ENCODE peak calls at places on chromosomes 7 and 10, in nine cellular contexts. A, T, Y, C, I, M, W, J and Q are unnamed samples.

GRCh38 chr10:70186571-70186970 is 16.3 kb upstream of the SAR1A start:
- DNase-seq in J (no peak), A (peak; percentile 55), Y (no peak), M (no peak), C (no peak), W (no peak), I (no peak), T (no peak), Q (no peak)

GRCh38 chr10:75418712-75419111 is 12.7 kb upstream of the LRMDA start:
- DNase-seq in I (no peak), A (no peak), T (no peak), J (no peak), M (no peak), C (no peak), W (no peak), Y (no peak), Q (no peak)

GRCh38 chr10:48880016-48880705 is 59.5 kb downstream of the LRRC18 start:
- DNase-seq in C (no peak), J (no peak), W (no peak), I (peak; percentile 18), A (no peak), T (no peak), M (no peak), Y (no peak), Q (no peak)

GRCh38 chr10:14022954-14023353 is 307.8 kb downstream of the FRMD4A start:
- DNase-seq in T (no peak), J (no peak), C (no peak), W (no peak), A (peak; percentile 84), I (no peak), Y (no peak), M (no peak), Q (no peak)

GRCh38 chr10:129892571-129893045 is 71.5 kb downstream of the EBF3 start:
- DNase-seq in Y (no peak), A (peak; percentile 52), C (no peak), I (no peak), W (no peak), J (no peak), T (no peak), M (peak; percentile 24), Q (no peak)

GRCh38 chr10:62577666-62578291 is 203.6 kb downstream of the ZNF365 start:
- DNase-seq in Y (peak; percentile 85), I (no peak), T (no peak), C (no peak), J (no peak), A (peak; percentile 72), M (no peak), W (no peak), Q (no peak)

GRCh38 chr7:129222064-129222463 is 2.8 kb upstream of the AHCYL2 start:
- DNase-seq in W (no peak), J (no peak), I (no peak), C (no peak), Y (no peak), T (no peak), M (no peak), A (peak; percentile 17), Q (no peak)

GRCh38 chr7:2412587-2413201 is 9.3 kb downstream of the CHST12 start:
- DNase-seq in Y (no peak), T (no peak), A (peak; percentile 27), I (no peak), M (no peak), J (no peak), C (no peak), W (no peak), Q (no peak)

GRCh38 chr10:77248104-77248503 is 389.5 kb downstream of the KCNMA1 start:
- DNase-seq in J (no peak), W (no peak), C (no peak), T (peak; percentile 59), Y (no peak), A (no peak), I (peak; percentile 31), M (no peak), Q (no peak)

GRCh38 chr7:75937958-75938786 is 23.2 kb downstream of the POR start:
- DNase-seq in I (peak; percentile 23), A (peak; percentile 88), Y (peak; percentile 87), C (peak; percentile 84), J (no peak), W (peak; percentile 78), T (no peak), M (peak; percentile 75), Q (peak; percentile 89)

GRCh38 chr7:98324782-98325181 is 43.3 kb downstream of the BRI3 start:
- DNase-seq in Y (no peak), J (no peak), W (peak; percentile 17), T (no peak), I (no peak), A (no peak), C (no peak), M (no peak), Q (no peak)

GRCh38 chr10:24432478-24433416 is 223.8 kb downstream of the KIAA1217 start:
- DNase-seq in Y (no peak), C (no peak), M (no peak), J (no peak), T (no peak), W (no peak), I (no peak), A (no peak), Q (no peak)

GRCh38 chr7:31318308-31318707 is 22.2 kb downstream of the NEUROD6 start:
- DNase-seq in C (no peak), J (no peak), M (no peak), T (no peak), A (no peak), W (no peak), Y (no peak), I (no peak), Q (no peak)

DNA sequence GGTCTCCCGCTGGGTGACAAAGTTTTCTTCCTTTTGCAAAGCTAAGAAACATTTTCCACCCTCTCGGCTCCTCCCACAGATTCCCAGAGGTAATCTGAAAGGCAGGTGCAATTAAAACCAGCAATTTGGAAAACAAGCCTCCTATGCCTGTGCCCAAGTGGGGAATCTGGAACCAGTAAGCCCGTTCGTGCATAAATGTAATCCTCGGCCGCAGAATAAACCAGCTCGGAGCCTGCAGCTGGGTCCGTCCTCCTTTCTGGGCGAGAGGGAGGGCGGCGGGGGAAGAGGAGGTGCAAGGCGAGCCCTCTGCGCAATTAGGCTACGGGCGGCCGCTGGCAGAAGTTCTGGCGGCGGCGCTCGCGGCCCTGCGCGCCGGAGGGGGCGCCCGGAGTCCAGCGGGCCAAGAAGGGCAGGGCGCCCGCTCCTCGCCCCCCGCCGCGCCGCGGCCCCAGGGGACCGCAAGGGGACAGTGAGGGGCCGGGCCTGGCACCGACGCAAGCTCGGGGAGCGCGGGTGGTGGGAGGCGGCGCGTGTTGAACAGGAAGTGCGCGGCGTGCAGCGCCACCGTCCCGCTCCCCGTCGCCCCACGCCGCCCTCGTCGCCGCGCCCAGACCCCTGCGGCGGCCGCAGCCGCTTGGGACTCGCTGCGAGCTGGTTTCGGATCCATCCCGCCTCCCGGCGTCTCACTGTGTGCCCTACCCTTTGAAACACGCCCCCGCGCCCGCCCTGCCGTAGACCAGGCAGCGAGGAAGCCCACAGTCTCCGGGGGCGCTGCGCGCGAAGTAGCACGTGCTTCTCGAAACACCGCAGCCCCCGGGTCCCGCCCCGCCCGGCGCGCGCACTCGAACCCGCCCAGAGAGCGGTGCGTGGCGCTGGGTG is at the start of gene PRKAG2:
- DNase-seq in M (peak; percentile 59), Y (no peak), I (peak; percentile 82), C (no peak), A (peak; percentile 25), W (peak; percentile 90), T (peak; percentile 62), J (no peak), Q (no peak)
- TF ChIP-seq CTCF in M (no peak), Y (no peak), I (peak; percentile 16), C (no peak), A (no peak), W (no peak), T (no peak), J (no peak), Q (no peak)

DNA sequence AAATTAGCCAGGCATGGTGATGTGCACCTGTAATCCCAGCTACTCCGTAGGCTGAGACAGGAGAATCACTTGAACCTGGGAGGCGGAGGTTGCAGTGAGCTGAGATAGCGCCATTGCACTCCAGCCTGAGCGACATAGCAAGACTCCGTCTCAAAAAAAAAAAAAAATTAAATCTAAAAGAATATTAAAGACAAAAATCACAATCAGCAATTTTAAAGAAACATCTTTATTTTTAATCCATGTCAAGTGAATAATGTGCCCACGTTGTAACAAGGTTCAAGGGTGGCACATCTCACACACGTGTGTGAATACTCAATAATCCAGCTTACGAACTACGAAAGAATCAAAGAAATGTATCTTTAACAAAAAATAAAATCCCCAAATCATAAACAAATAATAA is 23.0 kb downstream of the SLC37A3 start:
- DNase-seq in M (no peak), J (no peak), I (no peak), W (no peak), C (no peak), T (no peak), Y (no peak), A (no peak), Q (no peak)
- H3K4me3 ChIP-seq in M (no peak overlapping the region), J (peak overlapping the region; percentile 49), I (no peak overlapping the region), W (no peak overlapping the region), C (no peak overlapping the region), T (no peak overlapping the region), Y (no peak overlapping the region), A (no peak overlapping the region), Q (no peak overlapping the region)

GRCh38 chr7:815284-816216 is 16.7 kb upstream of the SUN1 start:
- DNase-seq in T (peak; percentile 90), C (peak; percentile 37), Y (no peak), I (peak; percentile 93), J (no peak), W (peak; percentile 75), A (no peak), M (no peak), Q (no peak)

GRCh38 chr7:820341-820740 is 11.9 kb upstream of the SUN1 start:
- DNase-seq in W (no peak), T (no peak), A (no peak), J (no peak), C (no peak), M (no peak), I (no peak), Y (no peak), Q (no peak)

GRCh38 chr7:816300-816750 is 16.0 kb upstream of the SUN1 start:
- DNase-seq in I (peak; percentile 100), M (peak; percentile 98), T (peak; percentile 99), Y (peak; percentile 75), C (peak; percentile 99), J (peak; percentile 97), W (peak; percentile 99), A (peak; percentile 95), Q (peak; percentile 87)

GRCh38 chr7:816751-817671 is 15.3 kb upstream of the SUN1 start:
- DNase-seq in M (no peak), Y (no peak), T (peak; percentile 43), C (peak; percentile 59), A (no peak), W (peak; percentile 75), I (peak; percentile 52), J (peak; percentile 55), Q (no peak)

GRCh38 chr7:818031-818699 is 14.1 kb upstream of the SUN1 start:
- DNase-seq in J (no peak), W (no peak), M (no peak), T (no peak), Y (no peak), A (peak; percentile 75), C (peak; percentile 30), I (no peak), Q (peak; percentile 94)
- TF ChIP-seq CTCF in J (peak; percentile 54), W (peak; percentile 40), M (peak; percentile 46), T (peak; percentile 35), Y (peak; percentile 42), A (peak; percentile 54), C (peak; percentile 39), I (peak; percentile 38), Q (peak; percentile 17)

GRCh38 chr10:95496246-95496911 is 64.8 kb downstream of the SORBS1 start:
- DNase-seq in M (no peak), J (no peak), T (no peak), W (no peak), C (no peak), A (no peak), I (no peak), Y (no peak), Q (no peak)
- H3K4me3 ChIP-seq in M (no peak overlapping the region), J (no peak overlapping the region), T (no peak overlapping the region), W (no peak overlapping the region), C (no peak overlapping the region), A (no peak overlapping the region), I (no peak overlapping the region), Y (no peak overlapping the region), Q (no peak overlapping the region)